ENCODE peak calls at places on chromosomes 7 and 10, in four cellular contexts. O is WTC11, Q is K562, H is HepG2. J is an unnamed sample.

GRCh38 chr7:22859676-22860290 is 37.1 kb upstream of the TOMM7 start:
- DNase-seq in O (no peak), Q (no peak), H (peak; percentile 30), J (no peak)

GRCh38 chr7:80552304-80552703 is 40.4 kb upstream of the GNAT3 start:
- DNase-seq in O (no peak), Q (no peak), H (no peak), J (no peak)

GRCh38 chr7:19089378-19089777 is 28.1 kb downstream of the TWIST1 start:
- DNase-seq in O (no peak), Q (no peak), H (no peak), J (no peak)

GRCh38 chr7:121138262-121138933 is 149.9 kb downstream of the CPED1 start:
- DNase-seq in O (no peak), Q (peak; percentile 38), H (no peak), J (peak; percentile 54)

GRCh38 chr10:62652114-62652513 is 152.4 kb upstream of the ADO start:
- DNase-seq in O (no peak), Q (no peak), H (no peak), J (no peak)

GRCh38 chr10:70672993-70673928 is 955 bp downstream of the ADAMTS14 start:
- DNase-seq in O (no peak), Q (peak; percentile 70), H (no peak), J (no peak)

GRCh38 chr7:149293946-149294640 is 32.1 kb downstream of the ZNF783 start:
- DNase-seq in O (no peak), Q (no peak), H (no peak), J (no peak)

GRCh38 chr7:47327698-47328391 is 254.1 kb downstream of the TNS3 start:
- DNase-seq in O (peak; percentile 87), Q (no peak), H (no peak), J (no peak)

GRCh38 chr7:44378744-44379143 is 53.4 kb upstream of the CAMK2B start:
- DNase-seq in O (no peak), Q (no peak), H (peak; percentile 75), J (no peak)

GRCh38 chr7:74220229-74220628 is 10.4 kb downstream of the LAT2 start:
- DNase-seq in O (no peak), Q (no peak), H (no peak), J (no peak)

GRCh38 chr10:84294766-84295447 is 33.5 kb upstream of the CCSER2 start:
- DNase-seq in O (no peak), Q (no peak), H (no peak), J (no peak)

GRCh38 chr7:36661135-36661840 is 63.0 kb downstream of the AOAH start:
- DNase-seq in O (no peak), Q (no peak), H (no peak), J (no peak)
- TF ChIP-seq ETV6 in O (no peak), Q (no peak), H (no peak), J (no peak)

DNA sequence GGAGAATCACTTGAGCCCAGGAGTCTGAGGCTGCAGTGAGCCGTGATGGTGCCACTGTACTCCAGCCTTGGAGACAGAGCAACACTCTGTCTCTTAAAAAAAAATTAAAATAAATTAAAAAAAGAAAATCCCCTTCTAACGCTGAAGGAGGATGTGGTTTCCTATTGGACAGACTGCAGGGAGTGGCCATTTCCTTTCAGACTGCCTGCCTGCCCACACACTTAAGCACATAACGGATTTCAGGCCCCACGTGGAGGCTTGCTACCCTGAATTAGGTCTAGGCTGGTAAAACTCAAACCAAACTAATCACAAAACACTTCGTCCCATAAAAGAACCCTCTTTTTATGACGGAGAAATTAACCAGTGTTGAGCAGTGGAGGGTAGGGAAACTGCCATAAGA is 34.0 kb downstream of the GATA3 start:
- DNase-seq in O (no peak), Q (no peak), H (no peak), J (no peak)
- TF ChIP-seq ETV6 in O (no peak), Q (no peak), H (no peak), J (no peak)

GRCh38 chr10:117543999-117544728 is 1.6 kb downstream of the EMX2 start:
- DNase-seq in O (no peak), Q (no peak), H (no peak), J (no peak)
- TF ChIP-seq ETV6 in O (no peak), Q (no peak), H (no peak), J (no peak)

GRCh38 chr10:117626228-117626627 is 83.7 kb downstream of the EMX2 start:
- DNase-seq in O (no peak), Q (no peak), H (no peak), J (no peak)

GRCh38 chr10:117632406-117632805 is 89.9 kb downstream of the EMX2 start:
- DNase-seq in O (no peak), Q (no peak), H (no peak), J (no peak)

GRCh38 chr10:117622471-117623184 is 80.1 kb downstream of the EMX2 start:
- DNase-seq in O (no peak), Q (no peak), H (no peak), J (no peak)

GRCh38 chr10:117631276-117632151 is 89.0 kb downstream of the EMX2 start:
- DNase-seq in O (no peak), Q (no peak), H (no peak), J (no peak)

GRCh38 chr10:117627561-117627960 is 85.0 kb downstream of the EMX2 start:
- DNase-seq in O (no peak), Q (no peak), H (no peak), J (no peak)
- TF ChIP-seq ETV6 in O (no peak), Q (no peak), H (no peak), J (no peak)

GRCh38 chr7:28137471-28137870 is 43.1 kb downstream of the JAZF1 start:
- DNase-seq in O (no peak), Q (no peak), H (no peak), J (no peak)

GRCh38 chr7:28142650-28143049 is 37.9 kb downstream of the JAZF1 start:
- DNase-seq in O (no peak), Q (no peak), H (no peak), J (no peak)

GRCh38 chr7:28138837-28139236 is 41.8 kb downstream of the JAZF1 start:
- DNase-seq in O (no peak), Q (no peak), H (no peak), J (no peak)

GRCh38 chr7:28144266-28144665 is 36.3 kb downstream of the JAZF1 start:
- DNase-seq in O (peak; percentile 64), Q (no peak), H (no peak), J (no peak)

GRCh38 chr7:28140964-28141363 is 39.6 kb downstream of the JAZF1 start:
- DNase-seq in O (no peak), Q (no peak), H (no peak), J (no peak)
- TF ChIP-seq ETV6 in O (no peak), Q (no peak), H (no peak), J (no peak)

GRCh38 chr7:128299109-128299514 is 44.6 kb downstream of the RBM28 start:
- DNase-seq in O (peak; percentile 33), Q (no peak), H (no peak), J (no peak)

GRCh38 chr7:128303624-128304023 is 40.1 kb downstream of the RBM28 start:
- DNase-seq in O (no peak), Q (no peak), H (no peak), J (no peak)

GRCh38 chr7:128304212-128304611 is 39.5 kb downstream of the RBM28 start:
- DNase-seq in O (no peak), Q (no peak), H (no peak), J (no peak)

GRCh38 chr7:128303133-128303532 is 40.6 kb downstream of the RBM28 start:
- DNase-seq in O (no peak), Q (no peak), H (no peak), J (no peak)

DNA sequence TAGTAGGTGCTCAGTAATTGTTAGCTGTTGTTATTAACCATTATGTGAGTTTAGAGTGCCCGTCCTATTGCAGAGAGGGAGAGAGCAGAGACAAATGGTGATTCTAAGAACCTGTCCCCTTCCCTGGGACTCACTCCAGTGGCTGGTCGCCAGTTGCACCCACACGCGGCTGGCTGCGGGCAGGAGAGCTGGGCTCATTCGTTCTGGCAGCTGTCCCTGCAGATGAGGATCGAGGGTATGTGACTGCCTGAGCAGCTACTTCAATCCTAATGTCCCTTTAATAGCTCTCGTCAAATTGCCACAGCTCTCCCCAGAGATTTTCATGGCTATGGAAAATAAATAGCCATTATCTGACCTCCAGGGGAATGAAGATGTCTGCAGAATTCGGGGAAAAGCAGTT is 41.6 kb downstream of the RBM28 start:
- DNase-seq in O (no peak), Q (no peak), H (no peak), J (no peak)
- TF ChIP-seq ETV6 in O (no peak), Q (no peak), H (no peak), J (no peak)

GRCh38 chr10:131134651-131135050 is 176.9 kb downstream of the TCERG1L start:
- DNase-seq in O (no peak), Q (no peak), H (no peak), J (no peak)
- TF ChIP-seq ETV6 in O (no peak), Q (no peak), H (no peak), J (no peak)

J was measured in GM12878.